ENCODE peak calls at places on chromosomes 12 and 14, in five cellular contexts. S, C, A, F and K are unnamed samples.
A peak's percentile ranks its signal among the peaks of the same experiment; 100 is the strongest.

GRCh38 chr12:26000883-26001282 is 42.4 kb downstream of the RASSF8 start:
- DNase-seq in S (no peak), A (no peak), F (no peak), C (no peak), K (no peak)

GRCh38 chr12:12392428-12392827 is 35.5 kb downstream of the BORCS5 start:
- DNase-seq in S (no peak), A (no peak), C (no peak), F (no peak), K (no peak)

GRCh38 chr14:102255401-102256190 is 49.4 kb downstream of the MOK start:
- DNase-seq in C (no peak), S (peak; percentile 58), A (no peak), F (no peak), K (peak; percentile 61)

GRCh38 chr12:48910196-48910595 is 15.1 kb downstream of the FKBP11 start:
- DNase-seq in A (no peak), C (no peak), S (peak; percentile 46), F (no peak), K (no peak)

GRCh38 chr12:90253142-90253541 is 544.5 kb upstream of the ATP2B1 start:
- DNase-seq in A (no peak), S (no peak), F (no peak), C (no peak), K (no peak)

GRCh38 chr14:106039400-106039799 is 513.0 kb downstream of the TMEM121 start:
- DNase-seq in C (no peak), S (peak; percentile 43), A (peak; percentile 32), F (no peak), K (no peak)

GRCh38 chr12:42144174-42144423 is 575 bp downstream of the GXYLT1 start:
- DNase-seq in A (no peak), C (no peak), S (no peak), F (no peak), K (no peak)

GRCh38 chr14:37403656-37404055 is 191.4 kb downstream of the FOXA1 start:
- DNase-seq in F (no peak), C (no peak), A (no peak), S (no peak), K (no peak)

GRCh38 chr12:83826112-83826511 is 1086.5 kb downstream of the SLC6A15 start:
- DNase-seq in A (peak; percentile 79), F (peak; percentile 24), C (peak; percentile 8), S (peak; percentile 46), K (no peak)

GRCh38 chr12:83827860-83828259 is 1084.7 kb downstream of the SLC6A15 start:
- DNase-seq in A (peak; percentile 54), C (no peak), F (no peak), S (peak; percentile 10), K (no peak)

GRCh38 chr12:83821967-83822366 is 1090.6 kb downstream of the SLC6A15 start:
- DNase-seq in S (no peak), F (no peak), C (no peak), A (no peak), K (no peak)

GRCh38 chr12:83827193-83827592 is 1085.4 kb downstream of the SLC6A15 start:
- DNase-seq in S (no peak), C (no peak), A (no peak), F (no peak), K (no peak)

DNA sequence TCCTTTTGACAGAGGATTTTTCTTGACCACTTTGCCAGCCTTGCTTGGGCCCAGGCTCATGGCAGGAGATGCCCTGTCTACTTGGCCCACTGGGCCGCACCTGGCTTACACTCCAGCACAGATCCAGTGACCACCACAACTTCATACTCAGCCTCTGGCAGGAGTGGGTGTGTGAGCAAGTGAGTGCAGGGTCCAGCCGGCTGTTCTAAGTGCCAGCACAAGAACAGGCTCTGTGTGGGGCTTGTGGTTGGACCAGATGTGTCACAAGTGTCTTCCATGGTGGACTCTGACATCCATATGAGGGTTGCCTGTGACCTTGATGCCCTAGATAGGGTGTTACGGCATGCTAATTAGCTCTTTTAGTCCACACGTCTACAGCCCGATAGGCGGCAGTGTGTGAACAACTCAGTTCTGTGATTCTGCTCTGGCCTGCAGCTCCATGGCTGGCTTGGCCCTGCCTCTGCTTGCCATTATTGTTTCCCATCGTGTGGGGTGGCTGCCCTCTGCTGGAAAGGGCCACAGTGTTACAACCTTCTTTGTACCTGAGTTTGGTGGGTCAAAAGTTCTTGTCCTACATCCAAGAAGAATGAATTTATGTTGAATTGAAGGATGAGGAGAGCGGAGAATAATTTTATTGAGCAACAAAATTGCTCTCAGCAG is 1089.1 kb downstream of the SLC6A15 start:
- DNase-seq in F (no peak), S (peak; percentile 61), C (peak; percentile 1), A (peak; percentile 64), K (no peak)
- TF ChIP-seq CTCF in F (no peak), S (peak; percentile 41), C (peak; percentile 25), A (peak; percentile 76), K (no peak)

GRCh38 chr14:68042591-68043210 is 223.1 kb downstream of the RAD51B start:
- DNase-seq in A (peak; percentile 6), C (no peak), S (peak; percentile 56), F (no peak), K (no peak)

GRCh38 chr14:68042002-68042401 is 222.4 kb downstream of the RAD51B start:
- DNase-seq in A (no peak), S (no peak), F (no peak), C (no peak), K (no peak)

GRCh38 chr14:68043752-68044151 is 224.2 kb downstream of the RAD51B start:
- DNase-seq in F (no peak), S (no peak), A (no peak), C (no peak), K (no peak)

GRCh38 chr14:68050177-68050576 is 230.6 kb downstream of the RAD51B start:
- DNase-seq in C (no peak), F (no peak), A (no peak), S (no peak), K (no peak)

GRCh38 chr14:68047910-68048309 is 228.3 kb downstream of the RAD51B start:
- DNase-seq in C (no peak), F (no peak), S (peak; percentile 50), A (peak; percentile 82), K (peak; percentile 6)
- H3K27ac ChIP-seq in C (no peak overlapping the region), F (no peak overlapping the region), S (peak overlapping the region; percentile 38), A (peak overlapping the region; percentile 21), K (no peak overlapping the region)

DNA sequence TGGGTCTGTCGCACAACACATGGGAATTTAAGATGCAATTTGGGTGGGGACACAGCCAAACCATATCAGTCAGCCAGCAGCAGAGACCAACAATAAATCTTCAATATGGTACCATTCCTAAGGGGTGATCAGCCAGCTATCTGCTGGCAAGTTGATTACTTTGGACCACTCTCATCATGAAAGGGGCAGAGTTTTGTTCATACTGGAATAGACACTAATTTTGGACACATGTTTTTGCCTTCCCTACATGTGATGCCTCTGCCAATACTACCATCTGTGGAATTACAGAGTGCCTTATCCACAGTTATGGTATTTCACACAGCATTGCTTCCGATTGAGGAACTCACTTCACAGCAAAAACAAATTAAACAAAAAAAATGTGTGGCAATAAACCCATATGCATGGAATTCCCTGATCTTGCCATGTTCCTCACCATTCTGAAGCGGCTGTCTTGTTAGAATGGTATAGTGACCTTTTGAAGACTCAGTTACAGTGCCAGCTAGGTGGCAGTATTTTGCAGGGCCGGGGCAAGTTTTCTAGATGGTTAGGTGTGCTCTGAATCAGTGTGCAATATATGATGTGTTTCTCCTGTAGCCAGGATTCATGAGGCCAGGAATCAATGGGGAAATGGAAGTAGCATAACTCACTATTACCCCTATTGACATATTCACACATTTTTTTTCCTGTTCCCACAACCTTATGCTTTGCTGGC is 179.0 kb upstream of the IGF1 start:
- DNase-seq in F (no peak), S (peak; percentile 6), A (no peak), C (no peak), K (no peak)
- TF ChIP-seq CTCF in F (no peak), S (no peak), A (peak; percentile 29), C (no peak), K (no peak)

GRCh38 chr14:71449316-71450055 is 482.7 kb upstream of the RGS6 start:
- DNase-seq in S (no peak), C (no peak), A (peak; percentile 79), F (no peak), K (no peak)
- H3K27ac ChIP-seq in S (no peak overlapping the region), C (no peak overlapping the region), A (peak overlapping the region; percentile 58), F (no peak overlapping the region), K (no peak overlapping the region)

DNA sequence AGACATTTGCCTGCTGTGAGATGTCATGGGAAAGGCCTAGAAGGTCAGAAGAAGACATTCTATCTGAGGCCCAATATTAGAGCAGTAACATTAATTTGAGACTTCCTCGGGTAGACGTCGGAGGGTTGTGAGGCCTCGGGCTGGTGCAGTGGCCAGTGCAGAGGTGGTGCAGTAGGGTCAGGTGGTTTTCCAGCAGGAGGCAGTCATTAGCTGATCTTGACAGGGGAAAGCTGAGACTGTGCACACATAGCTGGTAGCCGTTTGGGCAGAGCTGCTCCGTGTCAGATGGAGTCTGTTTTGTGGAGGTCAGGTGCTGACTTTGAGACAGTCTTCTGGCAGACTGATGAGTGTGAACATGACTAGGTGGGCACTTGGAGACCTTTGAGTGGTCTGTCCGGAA is 65.7 kb upstream of the ASPG start:
- DNase-seq in S (no peak), F (no peak), A (no peak), C (no peak), K (no peak)
- TF ChIP-seq CTCF in S (no peak), F (no peak), A (no peak), C (no peak), K (no peak)